ENCODE peak calls at places on chromosomes 3 and 15, in six cellular contexts. X, D, H, F, N and K are unnamed samples.

GRCh38 chr3:186319988-186320387 is 42.0 kb downstream of the DGKG start:
- DNase-seq in X (no peak), D (no peak), H (no peak), F (no peak), N (no peak), K (no peak)

GRCh38 chr3:186524616-186525015 is 19.6 kb downstream of the CRYGS start:
- DNase-seq in X (no peak), D (no peak), H (no peak), F (no peak), N (no peak), K (no peak)

GRCh38 chr3:83216919-83217594 is 1455.6 kb upstream of the GBE1 start:
- DNase-seq in X (no peak), D (no peak), H (no peak), F (peak), N (peak), K (no peak)

GRCh38 chr3:38011111-38011510 is 18.3 kb downstream of the PLCD1 start:
- DNase-seq in X (no peak), D (no peak), H (no peak), F (no peak), N (peak), K (no peak)

GRCh38 chr3:145952541-145952940 is 208.4 kb downstream of the PLOD2 start:
- DNase-seq in X (peak), D (no peak), H (no peak), F (no peak), N (no peak), K (peak)

GRCh38 chr3:133973249-133973980 is 56.3 kb downstream of the SLCO2A1 start:
- DNase-seq in X (peak), D (no peak), H (no peak), F (no peak), N (no peak), K (peak)

GRCh38 chr3:16423298-16423697 is 90.2 kb downstream of the RFTN1 start:
- DNase-seq in X (no peak), D (no peak), H (no peak), F (no peak), N (no peak), K (no peak)

GRCh38 chr3:139629033-139629432 is 48.7 kb downstream of the NMNAT3 start:
- DNase-seq in X (peak), D (peak), H (peak), F (peak), N (no peak), K (peak)

GRCh38 chr15:63288778-63289378 is 11.5 kb downstream of the APH1B start:
- DNase-seq in X (peak), D (no peak), H (peak), F (no peak), N (no peak), K (peak)

GRCh38 chr3:9280477-9281219 is 31.2 kb upstream of the SRGAP3 start:
- DNase-seq in X (no peak), D (no peak), H (no peak), F (no peak), N (no peak), K (no peak)

GRCh38 chr3:174232658-174233429 is 626.3 kb upstream of the NAALADL2 start:
- DNase-seq in X (no peak), D (no peak), H (no peak), F (no peak), N (no peak), K (no peak)

GRCh38 chr3:12192173-12192572 is 33.5 kb upstream of the TIMP4 start:
- DNase-seq in X (no peak), D (no peak), H (no peak), F (no peak), N (no peak), K (no peak)

GRCh38 chr15:88658972-88659931 is 20.4 kb downstream of the ISG20 start:
- DNase-seq in X (peak), D (no peak), H (no peak), F (no peak), N (no peak), K (peak)

GRCh38 chr3:151644986-151645385 is 88.7 kb upstream of the AADACL2 start:
- DNase-seq in X (no peak), D (no peak), H (no peak), F (no peak), N (no peak), K (no peak)

GRCh38 chr15:31399544-31400171 is 73.0 kb downstream of the KLF13 start:
- DNase-seq in X (peak), D (no peak), H (no peak), F (no peak), N (no peak), K (peak)

GRCh38 chr3:127056976-127057375 is 74.1 kb downstream of the PLXNA1 start:
- DNase-seq in X (no peak), D (no peak), H (no peak), F (no peak), N (no peak), K (no peak)

GRCh38 chr3:117887896-117888295 is 1146.8 kb downstream of the IGSF11 start:
- DNase-seq in X (no peak), D (no peak), H (no peak), F (no peak), N (no peak), K (no peak)

GRCh38 chr15:41981373-41982132 is 9.2 kb upstream of the EHD4 start:
- DNase-seq in X (no peak), D (no peak), H (no peak), F (no peak), N (no peak), K (no peak)

GRCh38 chr3:56042326-56042951 is 425.8 kb downstream of the ERC2 start:
- DNase-seq in X (peak), D (no peak), H (no peak), F (no peak), N (no peak), K (peak)

GRCh38 chr3:190826018-190826417 is 36.5 kb downstream of the GMNC start:
- DNase-seq in X (no peak), D (no peak), H (no peak), F (no peak), N (no peak), K (peak)

GRCh38 chr3:27326949-27327582 is 42.1 kb downstream of the NEK10 start:
- DNase-seq in X (no peak), D (no peak), H (no peak), F (no peak), N (no peak), K (no peak)

GRCh38 chr3:129211772-129212171 is 28.1 kb upstream of the CNBP start:
- DNase-seq in X (peak), D (no peak), H (no peak), F (peak), N (peak), K (peak)

GRCh38 chr3:123765475-123766166 is 118.5 kb downstream of the MYLK start:
- DNase-seq in X (peak), D (no peak), H (no peak), F (no peak), N (no peak), K (no peak)

GRCh38 chr15:62909257-62909656 is 133.3 kb upstream of the TPM1 start:
- DNase-seq in X (no peak), D (no peak), H (no peak), F (no peak), N (no peak), K (no peak)

GRCh38 chr3:102102394-102102793 is 253.1 kb downstream of the NFKBIZ start:
- DNase-seq in X (no peak), D (no peak), H (no peak), F (no peak), N (no peak), K (no peak)

GRCh38 chr3:9893739-9894138 is 3.3 kb downstream of the JAGN1 start:
- DNase-seq in X (no peak), D (no peak), H (no peak), F (no peak), N (no peak), K (no peak)

GRCh38 chr3:13714251-13714916 is 165.5 kb downstream of the FBLN2 start:
- DNase-seq in X (no peak), D (no peak), H (no peak), F (no peak), N (no peak), K (no peak)

GRCh38 chr3:132509506-132509905 is 87.6 kb upstream of the ACKR4 start:
- DNase-seq in X (no peak), D (no peak), H (no peak), F (no peak), N (no peak), K (no peak)

GRCh38 chr3:54274607-54275006 is 152.3 kb downstream of the CACNA2D3 start:
- DNase-seq in X (no peak), D (peak), H (no peak), F (no peak), N (no peak), K (no peak)

GRCh38 chr3:39013289-39013688 is 38.5 kb downstream of the SCN11A start:
- DNase-seq in X (peak), D (no peak), H (no peak), F (no peak), N (no peak), K (no peak)

GRCh38 chr3:180594631-180595348 is 7.2 kb upstream of the TTC14 start:
- DNase-seq in X (peak), D (no peak), H (peak), F (no peak), N (no peak), K (peak)

GRCh38 chr3:139241783-139242182 is 102.0 kb upstream of the MRPS22 start:
- DNase-seq in X (no peak), D (no peak), H (no peak), F (no peak), N (no peak), K (no peak)

GRCh38 chr3:58994746-58995330 is 55.0 kb downstream of the CFAP20DC start:
- DNase-seq in X (peak), D (peak), H (peak), F (peak), N (no peak), K (peak)

GRCh38 chr3:71537211-71537611 is 46.3 kb downstream of the FOXP1 start:
- DNase-seq in X (peak), D (no peak), H (no peak), F (no peak), N (no peak), K (peak)

GRCh38 chr3:194367992-194368841 is 1.3 kb downstream of the LRRC15 start:
- DNase-seq in X (peak), D (no peak), H (no peak), F (no peak), N (peak), K (no peak)

GRCh38 chr15:40595773-40596172 is 1.7 kb downstream of the KNL1 start:
- DNase-seq in X (no peak), D (no peak), H (no peak), F (no peak), N (no peak), K (no peak)

GRCh38 chr15:40593588-40594428 is at the start of gene KNL1:
- DNase-seq in X (peak), D (peak), H (peak), F (peak), N (peak), K (peak)

GRCh38 chr15:40593130-40593529 is 919 bp upstream of the KNL1 start:
- DNase-seq in X (no peak), D (no peak), H (no peak), F (no peak), N (no peak), K (no peak)

GRCh38 chr15:40595219-40595618 is 1.2 kb downstream of the KNL1 start:
- DNase-seq in X (no peak), D (no peak), H (no peak), F (no peak), N (no peak), K (no peak)

GRCh38 chr15:40594429-40594836 is 384 bp downstream of the KNL1 start:
- DNase-seq in X (peak), D (peak), H (peak), F (peak), N (peak), K (peak)
- TF ChIP-seq CTCF in X (peak), D (no peak), H (peak), F (peak), N (no peak), K (no peak)

DNA sequence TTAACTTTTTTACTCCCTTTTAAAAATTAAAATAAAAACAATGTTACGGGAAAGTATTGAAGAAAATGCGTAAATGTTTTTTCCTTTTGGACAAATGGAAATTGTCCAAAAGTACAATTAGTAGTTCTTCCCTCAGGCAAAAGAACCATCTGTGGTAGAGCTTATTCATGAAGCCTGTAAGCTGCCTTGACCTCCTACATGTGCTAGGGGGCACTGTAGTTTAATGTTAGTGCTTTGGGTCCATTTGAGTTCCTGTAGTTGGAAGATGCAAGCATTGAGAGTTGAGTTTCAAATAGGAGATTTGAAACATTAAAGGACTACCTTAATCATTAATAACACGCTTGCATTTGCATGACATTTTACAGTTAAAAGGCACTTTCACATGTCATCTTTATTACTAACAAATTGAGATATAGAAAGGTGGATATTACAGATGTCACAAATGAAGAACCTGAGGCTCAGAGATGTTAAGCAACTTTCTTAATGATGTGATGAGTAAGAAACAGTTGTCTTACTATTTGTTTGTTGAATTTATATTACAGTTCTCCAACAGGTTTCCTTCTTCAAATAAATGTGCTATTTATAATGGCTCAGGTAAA is 1.8 kb upstream of the ZNF385D start:
- DNase-seq in X (peak), D (peak), H (peak), F (no peak), N (no peak), K (peak)
- TF ChIP-seq CTCF in X (peak), D (peak), H (peak), F (peak), N (peak), K (peak)

DNA sequence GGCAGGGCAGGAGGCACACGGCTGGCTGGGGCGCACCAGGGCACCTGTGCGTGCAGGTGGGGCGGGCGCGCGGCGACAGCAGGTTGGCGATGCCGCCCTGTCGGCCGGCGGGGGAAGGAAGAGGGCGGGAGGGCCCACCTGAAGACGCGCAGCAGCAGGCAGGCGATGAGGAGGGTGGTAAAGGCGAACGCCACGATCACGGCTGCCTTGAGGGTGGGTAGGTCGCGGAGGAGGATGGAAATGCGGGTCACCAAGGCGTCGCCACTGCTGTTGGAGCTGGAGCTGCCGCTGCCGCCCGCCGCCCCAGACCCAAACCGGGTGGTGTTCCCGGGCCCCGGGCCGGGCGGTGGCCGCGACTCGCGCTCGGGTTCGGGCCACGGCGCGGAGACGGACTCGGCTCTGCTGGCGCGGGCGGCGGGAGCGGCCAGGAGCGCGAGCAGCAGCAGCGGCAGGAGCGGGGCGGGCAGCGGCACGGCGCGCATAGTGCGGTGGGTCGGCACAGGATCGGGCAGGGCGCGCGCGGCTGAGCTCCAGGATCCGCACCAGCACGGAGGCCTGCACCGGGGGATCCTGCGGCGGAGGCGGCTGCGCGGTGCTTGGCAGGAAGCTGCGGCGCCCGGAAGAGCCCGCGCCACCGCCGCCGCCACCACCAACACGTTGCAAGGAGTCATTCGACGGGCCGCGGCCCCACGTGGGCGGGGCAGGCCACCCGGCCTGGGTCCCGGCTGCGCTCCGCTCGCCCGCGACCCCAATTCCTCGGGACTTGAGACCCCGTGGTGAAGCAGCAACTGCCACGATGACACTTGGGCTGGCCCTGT is at the start of gene FAM174B:
- DNase-seq in X (no peak), D (peak), H (peak), F (peak), N (peak), K (no peak)
- TF ChIP-seq CTCF in X (no peak), D (no peak), H (no peak), F (no peak), N (no peak), K (no peak)

GRCh38 chr15:29692527-29692926 is 129.7 kb downstream of the TJP1 start:
- DNase-seq in X (peak), D (no peak), H (no peak), F (no peak), N (no peak), K (no peak)
- TF ChIP-seq CTCF in X (peak), D (peak), H (no peak), F (peak), N (no peak), K (no peak)

GRCh38 chr3:184771748-184772147 is 40.2 kb upstream of the VPS8 start:
- DNase-seq in X (no peak), D (no peak), H (no peak), F (no peak), N (no peak), K (no peak)
- TF ChIP-seq CTCF in X (no peak), D (peak), H (no peak), F (peak), N (no peak), K (no peak)

DNA sequence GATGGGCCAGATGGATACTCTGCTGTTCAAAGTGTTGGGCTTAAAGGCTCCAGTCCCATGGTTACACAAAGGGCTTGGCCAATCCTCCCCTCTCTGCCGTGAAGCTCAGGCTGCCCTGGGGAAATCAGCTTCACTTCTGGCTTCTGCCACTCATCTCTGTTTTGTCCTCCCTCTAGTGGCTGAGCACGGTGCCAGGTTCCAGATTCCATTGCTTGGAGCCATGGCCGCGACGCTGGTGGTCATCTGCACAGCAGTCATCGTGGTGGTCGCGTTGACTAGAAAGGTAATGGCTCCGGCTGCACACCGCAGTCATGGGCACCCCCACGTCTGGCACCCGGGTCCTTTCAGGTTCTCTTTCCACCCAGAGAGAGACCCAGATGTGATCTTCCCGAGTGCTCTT is 5.6 kb downstream of the TIGIT start:
- DNase-seq in X (peak), D (peak), H (no peak), F (peak), N (peak), K (peak)
- TF ChIP-seq CTCF in X (peak), D (peak), H (peak), F (peak), N (no peak), K (peak)

GRCh38 chr3:120908030-120908802 is at the start of gene STXBP5L:
- DNase-seq in X (peak), D (peak), H (peak), F (peak), N (peak), K (no peak)
- TF ChIP-seq CTCF in X (no peak), D (no peak), H (no peak), F (no peak), N (no peak), K (no peak)